ENCODE peak calls at places on chromosomes 16 and 17, in nine cellular contexts. L is stomach, X is heart left ventricle, J is transverse colon, S is right lobe of liver, O is sigmoid colon, R is IMR-90, F is K562, Z is tibial nerve. A is an unnamed sample.

GRCh38 chr16:17798721-17799120 is 328.0 kb upstream of the XYLT1 start:
- DNase-seq in L (no peak), X (no peak), J (no peak), S (no peak), O (no peak), R (no peak), F (no peak), Z (no peak), A (no peak)

GRCh38 chr16:56998861-56999260 is 9.5 kb downstream of the NLRC5 start:
- DNase-seq in L (no peak), X (no peak), J (no peak), S (peak), O (peak), R (no peak), F (no peak), Z (no peak), A (no peak)

GRCh38 chr16:66427871-66428681 is 981 bp downstream of the BEAN1 start:
- DNase-seq in L (no peak), X (no peak), J (no peak), S (no peak), O (no peak), R (no peak), F (no peak), Z (no peak), A (no peak)

GRCh38 chr16:21175397-21175796 is 16.9 kb downstream of the LDAF1 start:
- DNase-seq in L (no peak), X (no peak), J (no peak), S (no peak), O (no peak), R (no peak), F (no peak), Z (no peak), A (no peak)

GRCh38 chr17:3888343-3889171 is 4.3 kb downstream of the CAMKK1 start:
- DNase-seq in L (peak), X (peak), J (peak), S (no peak), O (peak), R (peak), F (peak), Z (peak), A (peak)

GRCh38 chr16:4206680-4207079 is 35.2 kb downstream of the SRL start:
- DNase-seq in L (no peak), X (no peak), J (no peak), S (no peak), O (no peak), R (no peak), F (no peak), Z (no peak), A (no peak)

GRCh38 chr16:53115047-53115446 is 60.3 kb downstream of the CHD9 start:
- DNase-seq in L (no peak), X (no peak), J (no peak), S (no peak), O (no peak), R (no peak), F (no peak), Z (no peak), A (no peak)

GRCh38 chr16:25014500-25015147 is 545 bp downstream of the ARHGAP17 start:
- DNase-seq in L (peak), X (peak), J (peak), S (peak), O (peak), R (peak), F (peak), Z (no peak), A (peak)

GRCh38 chr17:57401556-57402488 is 145.5 kb downstream of the MSI2 start:
- DNase-seq in L (no peak), X (no peak), J (no peak), S (no peak), O (no peak), R (no peak), F (no peak), Z (no peak), A (no peak)

GRCh38 chr16:75096730-75097129 is 19.9 kb downstream of the LDHD start:
- DNase-seq in L (peak), X (no peak), J (peak), S (no peak), O (no peak), R (no peak), F (peak), Z (no peak), A (no peak)

GRCh38 chr16:3022208-3022696 is 1.5 kb downstream of the HCFC1R1 start:
- DNase-seq in L (peak), X (peak), J (peak), S (no peak), O (peak), R (peak), F (peak), Z (peak), A (peak)

GRCh38 chr17:3557768-3558583 is at the start of gene TRPV3:
- DNase-seq in L (peak), X (no peak), J (peak), S (peak), O (no peak), R (no peak), F (peak), Z (no peak), A (no peak)

GRCh38 chr16:84571010-84571409 is 46.9 kb downstream of the COTL1 start:
- DNase-seq in L (no peak), X (no peak), J (no peak), S (no peak), O (no peak), R (no peak), F (no peak), Z (no peak), A (no peak)

DNA sequence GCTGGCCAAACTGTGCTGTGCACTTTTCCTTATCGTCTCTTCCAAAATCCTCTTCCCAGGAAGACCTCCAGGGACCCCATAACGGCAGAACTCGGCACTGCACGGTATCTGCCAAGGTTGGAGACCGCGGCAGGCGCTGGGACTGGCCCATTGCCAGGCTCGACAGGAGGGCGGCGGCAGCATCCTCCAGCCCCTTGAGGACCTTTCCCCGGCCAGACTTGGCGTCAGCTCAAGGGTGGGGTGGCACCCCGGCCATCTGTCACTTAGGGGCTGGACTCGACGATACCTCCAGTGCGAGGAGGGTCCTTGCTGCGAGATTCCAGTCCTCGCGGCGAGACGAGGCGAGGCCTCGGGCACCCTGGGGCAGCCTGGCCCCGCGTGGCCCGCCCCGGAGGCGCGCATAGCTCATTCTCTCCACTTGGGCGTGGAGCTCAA is 777 bp downstream of the ACLY start:
- DNase-seq in L (peak), X (peak), J (peak), S (peak), O (peak), R (peak), F (peak), Z (peak), A (peak)
- TF ChIP-seq CTCF in L (no peak), X (no peak), J (no peak), S (no peak), O (no peak), R (no peak), F (no peak), Z (no peak), A (peak)

GRCh38 chr17:48143629-48144028 is 36.1 kb downstream of the SNX11 start:
- DNase-seq in L (no peak), X (no peak), J (no peak), S (no peak), O (no peak), R (no peak), F (no peak), Z (no peak), A (no peak)

GRCh38 chr17:48139948-48140347 is 32.4 kb downstream of the SNX11 start:
- DNase-seq in L (no peak), X (no peak), J (no peak), S (no peak), O (no peak), R (no peak), F (no peak), Z (no peak), A (no peak)

GRCh38 chr17:48132375-48132774 is 24.8 kb downstream of the SNX11 start:
- DNase-seq in L (no peak), X (no peak), J (no peak), S (no peak), O (no peak), R (no peak), F (no peak), Z (no peak), A (no peak)

GRCh38 chr17:48134912-48135480 is 27.4 kb downstream of the SNX11 start:
- DNase-seq in L (no peak), X (no peak), J (no peak), S (no peak), O (no peak), R (no peak), F (no peak), Z (no peak), A (no peak)

DNA sequence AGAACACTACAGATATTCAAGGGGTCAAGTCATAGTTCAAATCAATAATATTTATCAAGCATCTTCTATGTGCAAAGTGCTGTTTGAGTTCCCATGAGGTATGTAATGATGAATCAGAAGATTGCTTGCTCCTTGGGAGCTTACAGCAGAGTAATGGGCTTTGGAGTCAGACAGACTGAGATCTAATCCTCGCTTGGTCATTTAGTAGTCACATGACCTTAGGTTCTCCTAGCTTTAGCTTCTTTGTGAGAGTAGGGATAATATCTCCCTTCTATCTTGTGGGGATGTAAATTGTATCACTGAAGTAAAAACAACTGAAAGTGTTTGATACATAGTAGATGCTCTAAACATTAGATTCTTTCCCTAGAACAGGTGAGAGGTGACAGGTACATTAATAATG is 30.1 kb downstream of the SNX11 start:
- DNase-seq in L (no peak), X (no peak), J (no peak), S (no peak), O (no peak), R (no peak), F (no peak), Z (no peak), A (no peak)
- TF ChIP-seq POLR2A in L (no peak), X (no peak), J (no peak), S (no peak), O (no peak), R (no peak), F (no peak), Z (no peak), A (no peak)

GRCh38 chr16:30407794-30408534 is 558 bp downstream of the ZNF771 start:
- DNase-seq in L (no peak), X (no peak), J (no peak), S (no peak), O (no peak), R (no peak), F (no peak), Z (no peak), A (no peak)

GRCh38 chr16:30401768-30402425 is 5.5 kb upstream of the ZNF771 start:
- DNase-seq in L (no peak), X (no peak), J (no peak), S (no peak), O (no peak), R (no peak), F (no peak), Z (no peak), A (no peak)

GRCh38 chr16:30409125-30410060 is 2.0 kb downstream of the ZNF771 start:
- DNase-seq in L (peak), X (peak), J (peak), S (peak), O (peak), R (peak), F (peak), Z (peak), A (peak)

GRCh38 chr16:30406911-30407793 is at the start of gene ZNF771:
- DNase-seq in L (peak), X (peak), J (peak), S (peak), O (peak), R (peak), F (peak), Z (peak), A (peak)
- TF ChIP-seq CTCF in L (no peak), X (peak), J (peak), S (no peak), O (no peak), R (no peak), F (no peak), Z (peak), A (no peak)

GRCh38 chr16:80544326-80544725 is 3.5 kb downstream of the DYNLRB2 start:
- DNase-seq in L (no peak), X (no peak), J (no peak), S (no peak), O (no peak), R (no peak), F (no peak), Z (no peak), A (no peak)

GRCh38 chr16:80536246-80536645 is 4.5 kb upstream of the DYNLRB2 start:
- DNase-seq in L (no peak), X (no peak), J (no peak), S (no peak), O (no peak), R (no peak), F (no peak), Z (no peak), A (no peak)

GRCh38 chr16:80541306-80541694 is 507 bp downstream of the DYNLRB2 start:
- DNase-seq in L (no peak), X (no peak), J (no peak), S (no peak), O (no peak), R (no peak), F (no peak), Z (no peak), A (no peak)

GRCh38 chr16:80543162-80543561 is 2.4 kb downstream of the DYNLRB2 start:
- DNase-seq in L (no peak), X (no peak), J (no peak), S (no peak), O (no peak), R (no peak), F (no peak), Z (no peak), A (no peak)

DNA sequence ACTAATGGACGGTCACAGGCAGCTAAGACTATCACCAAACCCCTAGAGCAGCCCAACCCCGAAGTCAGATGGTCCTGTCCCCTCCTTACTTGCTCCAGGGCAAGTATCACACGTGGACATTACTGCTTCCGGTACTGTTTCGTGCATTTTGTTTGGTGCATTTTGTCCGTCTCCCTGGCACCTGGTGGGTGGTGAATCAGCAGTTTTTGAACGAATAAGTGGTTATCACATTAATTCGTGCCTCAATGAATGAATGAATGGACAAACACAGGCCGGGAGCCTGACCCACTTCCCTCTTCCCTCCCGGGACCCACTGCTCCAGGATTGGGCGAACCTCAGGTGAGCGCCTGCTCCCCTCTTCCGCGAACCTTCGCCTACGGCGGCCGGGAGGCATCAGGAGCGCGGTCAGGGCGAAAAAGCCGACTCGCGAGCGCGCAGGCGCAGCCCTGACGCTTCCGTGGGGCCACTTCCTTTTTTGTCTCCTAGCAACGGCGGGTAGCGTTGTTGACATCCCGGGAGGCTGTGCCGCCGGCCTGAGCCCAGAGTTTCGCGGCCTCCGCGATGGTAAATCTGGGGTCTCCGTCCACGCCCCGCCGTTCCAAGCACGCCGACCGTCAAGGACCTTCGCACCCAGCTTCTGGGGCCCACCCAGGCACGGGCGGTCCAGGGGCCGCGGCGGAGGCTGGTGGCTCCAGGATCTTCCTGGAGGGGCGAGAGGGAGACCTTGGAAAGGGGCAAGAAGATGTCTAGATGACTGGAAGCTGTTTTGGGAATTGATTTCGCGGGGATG is at the start of gene DYNLRB2:
- DNase-seq in L (peak), X (peak), J (peak), S (peak), O (peak), R (peak), F (peak), Z (peak), A (peak)
- TF ChIP-seq POLR2A in L (no peak), X (no peak), J (peak), S (peak), O (no peak), R (peak), F (peak), Z (peak), A (no peak)